ENCODE peak calls at places on chromosomes 2 and 18, in four cellular contexts. H, Q, E and F are unnamed samples.

GRCh38 chr2:179422037-179422643 is 157.5 kb upstream of the SESTD1 start:
- DNase-seq in H (peak; percentile 40), E (peak; percentile 83), Q (peak; percentile 76), F (peak; percentile 88)

GRCh38 chr2:104734937-104735586 is 118.9 kb upstream of the POU3F3 start:
- DNase-seq in Q (no peak), H (no peak), E (no peak), F (no peak)

GRCh38 chr2:158973111-158973510 is 4.7 kb downstream of the TANC1 start:
- DNase-seq in Q (no peak), H (no peak), E (no peak), F (no peak)

GRCh38 chr2:24763843-24764242 is 29.3 kb downstream of the PTRHD1 start:
- DNase-seq in Q (no peak), H (no peak), E (no peak), F (no peak)

GRCh38 chr2:152676461-152676860 is 40.8 kb downstream of the PRPF40A start:
- DNase-seq in E (no peak), H (no peak), Q (no peak), F (no peak)

GRCh38 chr2:158042666-158043065 is 59.0 kb upstream of the UPP2 start:
- DNase-seq in Q (no peak), H (no peak), E (no peak), F (no peak)

GRCh38 chr18:702957-703659 is 9.3 kb downstream of the ENOSF1 start:
- DNase-seq in H (no peak), E (no peak), Q (no peak), F (no peak)

GRCh38 chr2:119638891-119639539 is 40.0 kb upstream of the TMEM177 start:
- DNase-seq in Q (no peak), E (peak; percentile 66), H (no peak), F (no peak)

GRCh38 chr2:184562532-184562931 is 35.8 kb upstream of the ZNF804A start:
- DNase-seq in H (no peak), E (no peak), Q (no peak), F (peak; percentile 20)

GRCh38 chr2:73611193-73611592 is 31.0 kb downstream of the NAT8 start:
- DNase-seq in Q (no peak), E (no peak), H (no peak), F (no peak)

GRCh38 chr2:71995067-71995665 is 152.5 kb downstream of the CYP26B1 start:
- DNase-seq in Q (no peak), E (peak; percentile 28), H (peak; percentile 43), F (no peak)

GRCh38 chr2:60499651-60500300 is 53.7 kb downstream of the BCL11A start:
- DNase-seq in H (no peak), E (no peak), Q (no peak), F (no peak)

GRCh38 chr2:84969511-84970265 is 1.3 kb upstream of the KCMF1 start:
- DNase-seq in Q (no peak), E (peak; percentile 33), H (peak; percentile 33), F (peak; percentile 29)

GRCh38 chr2:147351789-147352188 is 493.0 kb upstream of the ACVR2A start:
- DNase-seq in E (no peak), H (no peak), Q (no peak), F (no peak)

DNA sequence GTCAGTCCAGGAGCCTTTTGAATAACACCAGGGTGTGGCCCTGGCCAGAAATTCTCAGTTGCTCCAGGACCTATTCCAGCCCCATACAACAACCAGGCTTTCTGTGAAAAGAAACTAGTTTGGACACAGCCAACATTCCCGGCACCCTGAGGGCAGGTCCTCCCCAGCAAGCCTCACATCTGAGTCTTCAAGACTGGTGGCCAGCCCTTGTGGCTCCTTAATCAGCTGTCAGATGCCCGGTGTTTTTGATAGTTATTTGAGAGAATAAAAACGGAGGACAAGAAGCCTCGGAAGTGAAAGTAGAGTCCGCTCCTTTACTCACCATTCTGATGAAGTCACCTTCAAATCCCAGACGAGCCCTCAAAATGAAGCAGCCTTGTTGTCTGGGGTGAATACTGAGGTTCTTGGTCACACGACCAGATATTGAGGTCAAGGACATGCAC is 31.0 kb upstream of the GMCL1 start:
- DNase-seq in H (no peak), E (no peak), Q (no peak), F (peak; percentile 29)
- H3K27ac ChIP-seq in H (peak overlapping the region; percentile 65), E (no peak overlapping the region), Q (peak overlapping the region; percentile 25), F (peak overlapping the region; percentile 35)

DNA sequence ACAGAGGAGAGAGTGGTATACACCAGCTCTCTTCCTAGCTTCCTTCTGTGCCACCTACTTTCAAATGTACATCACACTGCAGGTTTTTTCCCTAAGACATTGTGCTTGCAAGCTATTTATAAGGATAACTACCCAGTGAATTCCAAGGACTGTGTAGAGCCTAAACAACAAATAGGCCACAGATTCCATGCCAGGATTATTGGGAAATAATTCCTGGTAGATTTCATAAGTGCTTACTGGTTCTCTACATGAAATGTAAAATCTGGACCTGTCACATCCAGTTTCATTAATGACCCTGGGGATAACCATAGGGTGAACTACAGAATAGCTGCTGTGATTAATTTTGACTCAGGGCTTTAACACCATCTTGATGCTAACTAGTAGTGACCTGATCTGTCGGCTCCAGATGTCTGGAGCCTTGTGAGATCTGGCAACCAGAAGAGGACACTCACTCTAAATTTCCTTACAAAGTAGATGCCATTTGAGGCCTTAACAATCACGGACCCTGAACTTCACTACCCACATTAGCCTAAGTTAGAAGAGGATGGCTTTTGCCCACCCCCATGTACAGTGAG is 34.3 kb upstream of the LGALSL start:
- DNase-seq in H (no peak), Q (no peak), E (no peak), F (no peak)
- H3K27ac ChIP-seq in H (no peak overlapping the region), Q (peak overlapping the region; percentile 83), E (no peak overlapping the region), F (no peak overlapping the region)

GRCh38 chr2:64646007-64646880 is 7.5 kb downstream of the SERTAD2 start:
- DNase-seq in H (peak; percentile 70), Q (peak; percentile 87), E (peak; percentile 83), F (peak; percentile 71)
- H3K27ac ChIP-seq in H (no peak overlapping the region), Q (peak overlapping the region; percentile 98), E (no peak overlapping the region), F (peak overlapping the region; percentile 11)

DNA sequence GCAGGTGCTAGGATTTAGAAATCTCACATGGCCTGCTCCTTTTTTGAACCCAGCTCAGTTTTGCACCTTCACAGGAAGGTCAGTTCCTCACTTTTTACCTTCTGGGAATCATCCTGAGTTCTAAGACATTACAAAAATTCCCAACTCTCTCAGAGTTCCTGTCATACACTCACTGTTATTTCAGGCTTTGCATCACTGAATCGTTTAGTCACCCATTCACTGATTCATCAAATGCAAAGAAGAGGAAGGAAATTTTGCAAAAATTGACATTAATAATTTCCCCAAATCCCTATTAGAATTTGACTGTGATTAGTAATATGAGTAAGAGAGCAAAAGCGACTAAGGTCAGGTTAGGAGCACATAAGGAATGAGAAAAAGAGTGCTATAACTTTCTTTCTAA is 197.5 kb downstream of the PDE1A start:
- DNase-seq in Q (no peak), H (no peak), E (no peak), F (no peak)
- H3K27ac ChIP-seq in Q (no peak overlapping the region), H (no peak overlapping the region), E (no peak overlapping the region), F (no peak overlapping the region)

DNA sequence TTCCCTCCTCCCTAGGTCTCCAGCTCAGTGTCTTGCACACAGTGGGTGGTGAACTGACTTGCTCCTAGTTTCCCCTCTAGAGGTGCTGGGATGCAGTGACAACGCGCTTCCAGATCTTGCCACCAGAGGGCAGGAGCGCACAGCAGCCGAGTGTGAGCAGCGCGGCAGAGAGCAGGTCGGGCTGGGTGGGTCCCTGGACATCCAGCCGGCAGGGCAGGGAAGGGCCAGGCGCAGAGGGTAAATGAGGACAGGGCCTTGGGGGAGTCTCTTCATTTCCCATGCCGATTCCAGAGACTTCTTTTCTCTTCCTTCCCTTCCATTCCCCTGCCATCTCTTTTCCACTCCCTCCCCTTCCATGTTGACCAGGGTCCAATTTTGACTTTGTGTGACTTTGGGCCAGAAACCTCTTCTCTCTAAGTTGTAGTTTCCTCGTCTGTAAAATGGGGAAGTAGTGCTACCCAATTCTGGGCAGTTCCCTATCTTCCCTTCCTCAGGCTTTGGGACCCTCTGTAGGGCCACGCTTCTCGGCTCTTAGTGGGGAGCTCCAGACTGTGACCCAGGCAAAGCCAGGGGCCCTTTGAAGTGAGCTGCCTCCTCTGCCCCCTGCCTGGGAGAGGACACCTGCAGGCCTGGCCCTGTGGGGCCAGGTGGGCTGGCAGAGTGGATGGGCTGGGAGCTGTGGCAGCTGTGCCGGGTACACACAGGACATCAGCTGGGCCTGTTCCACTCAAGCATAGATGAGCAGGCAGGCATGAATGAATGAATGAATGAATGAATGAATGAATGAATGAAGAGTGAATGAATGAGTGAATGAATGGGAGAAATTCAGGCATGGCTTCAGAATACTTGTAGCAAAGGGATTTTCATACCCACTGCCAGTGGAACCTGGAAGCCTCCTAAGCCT is 43.3 kb upstream of the TAF1B start:
- DNase-seq in Q (peak; percentile 93), H (peak; percentile 98), E (peak; percentile 90), F (peak; percentile 82)
- H3K27ac ChIP-seq in Q (no peak overlapping the region), H (no peak overlapping the region), E (no peak overlapping the region), F (no peak overlapping the region)